ENCODE peak calls at places on chromosome 17, in four cellular contexts. Q is K562, D is HEK293T, C is HepG2. F is an unnamed sample.

GRCh38 chr17:47694018-47694817 is at the start of gene TBKBP1:
- DNase-seq in Q (peak; percentile 81), D (peak; percentile 75), C (peak; percentile 41), F (no peak)

GRCh38 chr17:55768946-55769624 is 18.2 kb downstream of the PCTP start:
- DNase-seq in Q (no peak), D (no peak), C (no peak), F (no peak)

GRCh38 chr17:32267690-32268205 is 2.1 kb downstream of the RHBDL3 start:
- DNase-seq in Q (no peak), D (no peak), C (no peak), F (no peak)

GRCh38 chr17:64503341-64503740 is 2.7 kb downstream of the DDX5 start:
- DNase-seq in Q (no peak), D (no peak), C (no peak), F (no peak)

GRCh38 chr17:44005527-44005864 is 1.1 kb downstream of the NAGS start:
- DNase-seq in Q (no peak), D (no peak), C (no peak), F (no peak)

GRCh38 chr17:55430531-55431228 is 9.0 kb upstream of the MMD start:
- DNase-seq in Q (no peak), D (no peak), C (no peak), F (no peak)

GRCh38 chr17:11122908-11123307 is 118.1 kb upstream of the SHISA6 start:
- DNase-seq in Q (no peak), D (no peak), C (no peak), F (no peak)

GRCh38 chr17:37179893-37180292 is 195.9 kb upstream of the C17orf78 start:
- DNase-seq in Q (no peak), D (no peak), C (no peak), F (no peak)

GRCh38 chr17:45320349-45320930 is 3.6 kb upstream of the MAP3K14 start:
- DNase-seq in Q (no peak), D (no peak), C (no peak), F (no peak)

GRCh38 chr17:4331614-4332013 is 34.9 kb downstream of the UBE2G1 start:
- DNase-seq in Q (peak; percentile 15), D (no peak), C (no peak), F (no peak)

GRCh38 chr17:27081002-27081638 is 212.8 kb upstream of the WSB1 start:
- DNase-seq in Q (no peak), D (no peak), C (no peak), F (no peak)

GRCh38 chr17:80862341-80862969 is 129.2 kb upstream of the CHMP6 start:
- DNase-seq in Q (no peak), D (no peak), C (no peak), F (no peak)

GRCh38 chr17:8148560-8148959 is 3.6 kb downstream of the PER1 start:
- DNase-seq in Q (no peak), D (no peak), C (no peak), F (no peak)

GRCh38 chr17:29959658-29960337 is 18.4 kb downstream of the EFCAB5 start:
- DNase-seq in Q (no peak), D (no peak), C (no peak), F (no peak)

GRCh38 chr17:77736207-77736600 is 222.3 kb upstream of the TNRC6C start:
- DNase-seq in Q (no peak), D (no peak), C (no peak), F (no peak)

GRCh38 chr17:78131172-78132085 is 858 bp downstream of the TMC8 start:
- DNase-seq in Q (no peak), D (no peak), C (no peak), F (no peak)

GRCh38 chr17:41959336-41960095 is 7.1 kb upstream of the CNP start:
- DNase-seq in Q (peak; percentile 58), D (peak; percentile 60), C (peak; percentile 85), F (no peak)

GRCh38 chr17:34171245-34171818 is 83.8 kb upstream of the CCL2 start:
- DNase-seq in Q (peak; percentile 84), D (peak; percentile 56), C (peak; percentile 65), F (no peak)

GRCh38 chr17:47956818-47957590 is 679 bp downstream of the PRR15L start:
- DNase-seq in Q (no peak), D (no peak), C (peak; percentile 60), F (no peak)

GRCh38 chr17:74071280-74071679 is 132.2 kb upstream of the RPL38 start:
- DNase-seq in Q (no peak), D (no peak), C (no peak), F (no peak)

GRCh38 chr17:80501739-80502577 is 25.6 kb upstream of the NPTX1 start:
- DNase-seq in Q (no peak), D (no peak), C (no peak), F (no peak)

GRCh38 chr17:46863383-46864121 is 12.2 kb downstream of the WNT9B start:
- DNase-seq in Q (no peak), D (no peak), C (no peak), F (no peak)

GRCh38 chr17:36728030-36728991 is 126.9 kb downstream of the MRM1 start:
- DNase-seq in Q (peak; percentile 73), D (no peak), C (no peak), F (no peak)

GRCh38 chr17:43999024-43999423 is 5.4 kb upstream of the NAGS start:
- DNase-seq in Q (no peak), D (no peak), C (no peak), F (no peak)

DNA sequence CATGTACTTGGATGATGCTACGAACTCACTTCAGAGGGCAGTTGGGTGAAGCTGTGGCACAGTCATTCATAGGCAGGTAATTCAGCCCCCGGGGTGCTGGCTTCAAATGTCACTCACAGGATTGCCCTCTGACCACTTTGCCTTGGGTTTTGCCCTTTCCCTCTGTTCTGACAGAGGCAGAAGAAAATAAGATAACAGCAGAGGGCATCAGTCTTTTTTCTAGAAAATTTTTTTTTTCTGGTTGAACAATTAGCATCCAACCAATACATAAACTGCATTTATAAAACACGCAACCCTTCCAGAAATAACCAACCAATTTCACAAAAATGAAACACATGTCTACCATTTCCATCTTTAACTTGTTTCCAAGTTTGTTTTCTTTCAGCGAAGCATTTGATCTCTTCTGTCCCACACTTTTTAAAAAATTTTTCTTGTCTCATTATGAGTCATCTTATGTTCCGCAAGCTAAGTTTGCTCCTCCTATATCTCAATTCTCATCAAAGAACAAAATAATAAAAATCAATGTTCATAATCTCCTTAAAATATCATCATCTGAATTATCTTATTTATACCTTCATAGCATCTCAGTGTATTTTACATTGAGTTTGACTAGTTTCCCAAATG is 15.6 kb downstream of the NACA2 start:
- DNase-seq in Q (no peak), D (no peak), C (no peak), F (no peak)
- TF ChIP-seq FOXM1 in Q (no peak), D (no peak), C (no peak), F (no peak)

DNA sequence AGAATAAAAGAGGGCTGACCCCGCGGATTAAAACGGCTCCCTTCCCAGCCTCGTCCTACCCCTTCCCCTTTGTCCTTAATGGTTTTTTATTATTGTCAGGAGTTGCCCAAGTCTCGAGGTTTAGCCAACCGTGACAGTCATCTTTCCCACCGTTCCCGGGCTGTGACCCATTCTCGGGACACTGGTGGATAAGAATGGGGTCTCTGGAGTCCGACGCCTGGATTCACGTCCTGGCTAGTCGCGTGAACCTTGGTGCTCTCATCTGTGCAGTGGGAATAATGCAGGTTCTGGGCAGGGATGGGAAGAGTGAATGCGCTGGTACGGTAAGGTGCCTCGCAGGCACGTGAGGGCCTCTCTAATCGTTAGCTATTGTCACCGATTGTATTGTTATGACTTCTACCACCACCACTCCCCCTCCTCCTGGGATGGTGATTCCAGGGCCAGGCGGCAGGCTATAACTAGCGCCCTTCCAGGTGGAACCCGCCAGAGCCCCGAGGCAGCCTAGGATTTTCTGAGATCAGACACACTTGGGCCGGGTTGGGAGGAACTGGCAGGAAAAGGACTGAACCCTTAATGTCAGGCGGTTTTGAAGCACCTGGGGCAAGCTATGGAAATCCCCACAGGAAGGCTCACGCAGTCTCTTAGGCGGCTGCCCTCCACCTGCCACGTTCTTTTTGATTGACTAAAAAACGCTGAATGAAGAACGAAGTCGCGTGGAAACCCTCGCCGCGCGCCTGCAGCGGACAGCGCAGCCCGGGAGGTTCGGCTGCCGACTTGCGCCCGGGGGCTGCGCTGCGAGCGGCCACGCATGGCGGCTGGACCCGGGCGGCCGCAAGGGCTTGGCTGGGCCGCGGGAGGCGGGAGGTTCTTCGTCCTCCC is 2.7 kb downstream of the HS3ST3B1 start:
- DNase-seq in Q (no peak), D (no peak), C (no peak), F (no peak)
- TF ChIP-seq TARDBP in Q (no peak), D (no peak), C (no peak), F (no peak)

GRCh38 chr17:82357394-82357793 is 1.7 kb upstream of the TEX19 start:
- DNase-seq in Q (no peak), D (no peak), C (no peak), F (no peak)

GRCh38 chr17:82356845-82357355 is 2.1 kb upstream of the TEX19 start:
- DNase-seq in Q (no peak), D (no peak), C (no peak), F (no peak)

GRCh38 chr17:82356028-82356427 is 3.0 kb upstream of the TEX19 start:
- DNase-seq in Q (no peak), D (no peak), C (no peak), F (no peak)

GRCh38 chr17:82361885-82362633 is 3.0 kb downstream of the TEX19 start:
- DNase-seq in Q (no peak), D (no peak), C (no peak), F (no peak)

GRCh38 chr17:82358467-82359350 is at the start of gene TEX19:
- DNase-seq in Q (peak; percentile 58), D (peak; percentile 74), C (no peak), F (no peak)
- TF ChIP-seq FOXM1 in Q (no peak), D (no peak), C (no peak), F (no peak)

DNA sequence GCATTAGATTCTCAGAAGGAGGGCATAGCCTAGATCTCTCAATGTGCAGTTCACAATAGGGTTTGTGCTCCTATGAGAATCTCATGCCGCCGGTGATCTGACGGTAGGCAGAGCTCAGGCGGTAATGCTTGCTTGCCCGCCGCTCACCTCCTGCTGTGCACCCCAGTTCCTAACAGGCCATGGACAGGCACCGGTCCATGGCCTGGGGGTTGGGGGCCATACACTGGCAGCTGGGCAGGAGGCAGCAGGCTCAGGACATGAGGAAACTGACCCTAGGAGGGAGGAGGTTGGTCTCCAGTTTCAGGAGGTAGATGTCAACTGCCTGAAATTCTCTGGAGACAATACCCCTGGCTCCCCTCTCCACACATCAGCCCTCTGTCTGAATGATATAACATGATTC is 245.0 kb upstream of the CACNG5 start:
- DNase-seq in Q (no peak), D (no peak), C (no peak), F (no peak)
- TF ChIP-seq TARDBP in Q (no peak), D (no peak), C (no peak), F (no peak)